ENCODE peak calls at places on chromosome 17, in four cellular contexts. Z, I, H and B are unnamed samples.

GRCh38 chr17:59397316-59398073 is 66.0 kb downstream of the YPEL2 start:
- DNase-seq in Z (no peak), I (no peak), H (no peak), B (no peak)

GRCh38 chr17:41140360-41141132 is at the start of gene KRTAP4-6:
- DNase-seq in Z (no peak), I (peak), H (no peak), B (no peak)

GRCh38 chr17:80029235-80029974 is 6.3 kb downstream of the TBC1D16 start:
- DNase-seq in Z (peak), I (peak), H (peak), B (peak)

GRCh38 chr17:44981221-44981968 is 13.3 kb upstream of the C1QL1 start:
- DNase-seq in Z (peak), I (peak), H (no peak), B (no peak)

GRCh38 chr17:45650601-45651000 is 133.5 kb upstream of the CRHR1 start:
- DNase-seq in Z (no peak), I (no peak), H (no peak), B (no peak)

GRCh38 chr17:74453665-74454196 is 12.7 kb upstream of the CD300A start:
- DNase-seq in Z (no peak), I (no peak), H (peak), B (no peak)

GRCh38 chr17:233473-233941 is 52.1 kb upstream of the DOC2B start:
- DNase-seq in Z (no peak), I (no peak), H (no peak), B (no peak)

GRCh38 chr17:22266231-22266630 is 573.9 kb downstream of the KCNJ18 start:
- DNase-seq in Z (no peak), I (no peak), H (no peak), B (no peak)

GRCh38 chr17:15289285-15290185 is 24.4 kb upstream of the PMP22 start:
- DNase-seq in Z (peak), I (no peak), H (no peak), B (no peak)

GRCh38 chr17:68422821-68423220 is 34.5 kb downstream of the WIPI1 start:
- DNase-seq in Z (no peak), I (no peak), H (no peak), B (no peak)

GRCh38 chr17:66726371-66726770 is 108.5 kb upstream of the CACNG5 start:
- DNase-seq in Z (no peak), I (no peak), H (no peak), B (no peak)

GRCh38 chr17:42459256-42459982 is 741 bp downstream of the ATP6V0A1 start:
- DNase-seq in Z (peak), I (no peak), H (no peak), B (peak)

GRCh38 chr17:6639651-6640535 is 618 bp downstream of the KIAA0753 start:
- DNase-seq in Z (peak), I (no peak), H (no peak), B (peak)

GRCh38 chr17:51601622-51602261 is 341.4 kb downstream of the UTP18 start:
- DNase-seq in Z (no peak), I (no peak), H (peak), B (no peak)

GRCh38 chr17:39225974-39226683 is 384 bp upstream of the STAC2 start:
- DNase-seq in Z (peak), I (no peak), H (no peak), B (peak)

GRCh38 chr17:59361916-59362810 is 30.7 kb downstream of the YPEL2 start:
- DNase-seq in Z (peak), I (peak), H (peak), B (no peak)

GRCh38 chr17:17757391-17757791 is 76.1 kb downstream of the RAI1 start:
- DNase-seq in Z (no peak), I (no peak), H (peak), B (no peak)

GRCh38 chr17:27733771-27734170 is 66.6 kb downstream of the NOS2 start:
- DNase-seq in Z (no peak), I (no peak), H (no peak), B (no peak)

GRCh38 chr17:62666061-62666800 is 38.8 kb downstream of the MRC2 start:
- DNase-seq in Z (no peak), I (no peak), H (no peak), B (no peak)

GRCh38 chr17:52759864-52760263 is 601.4 kb upstream of the CA10 start:
- DNase-seq in Z (no peak), I (no peak), H (no peak), B (no peak)

GRCh38 chr17:7034955-7035590 is 742 bp upstream of the SLC16A13 start:
- DNase-seq in Z (no peak), I (no peak), H (peak), B (no peak)

GRCh38 chr17:75504347-75505151 is 10.8 kb downstream of the CASKIN2 start:
- DNase-seq in Z (no peak), I (no peak), H (peak), B (no peak)

GRCh38 chr17:45428954-45429337 is 3.7 kb downstream of the ARHGAP27 start:
- DNase-seq in Z (no peak), I (no peak), H (peak), B (no peak)

GRCh38 chr17:17922198-17922901 is 49.9 kb downstream of the TOM1L2 start:
- DNase-seq in Z (no peak), I (no peak), H (no peak), B (no peak)

GRCh38 chr17:80432350-80432955 is 17.5 kb downstream of the ENDOV start:
- DNase-seq in Z (no peak), I (no peak), H (no peak), B (no peak)

GRCh38 chr17:63772801-63773271 is 561 bp downstream of the CCDC47 start:
- DNase-seq in Z (peak), I (no peak), H (peak), B (no peak)

GRCh38 chr17:19541445-19541844 is 7.8 kb downstream of the SLC47A1 start:
- DNase-seq in Z (no peak), I (no peak), H (no peak), B (no peak)